ENCODE peak calls at places on chromosomes 7 and 10, in five cellular contexts. One of them, this sample, is unnamed.

GRCh38 chr7:6401536-6401935 is 46.2 kb downstream of the DAGLB start:
- DNase-seq in HAP-1: no peak
- DNase-seq in left ventricle myocardium inferior: no peak
- DNase-seq in HCT116: no peak
- DNase-seq in CD4-positive, alpha-beta memory T cell: no peak
- DNase-seq in this sample: no peak

GRCh38 chr7:99372275-99373085 is 2.0 kb upstream of the ARPC1B start:
- DNase-seq in CD4-positive, alpha-beta memory T cell: no peak
- DNase-seq in HAP-1: no peak
- DNase-seq in HCT116: no peak
- DNase-seq in left ventricle myocardium inferior: no peak
- DNase-seq in this sample: no peak

GRCh38 chr10:25614652-25615051 is 319.4 kb upstream of the MYO3A start:
- DNase-seq in CD4-positive, alpha-beta memory T cell: no peak
- DNase-seq in HCT116: no peak
- DNase-seq in HAP-1: no peak
- DNase-seq in left ventricle myocardium inferior: no peak
- DNase-seq in this sample: no peak

GRCh38 chr7:49823566-49823965 is 50.1 kb downstream of the VWC2 start:
- DNase-seq in left ventricle myocardium inferior: no peak
- DNase-seq in HCT116: no peak
- DNase-seq in HAP-1: no peak
- DNase-seq in CD4-positive, alpha-beta memory T cell: no peak
- DNase-seq in this sample: no peak

GRCh38 chr7:13291010-13291409 is 603.6 kb downstream of the ARL4A start:
- DNase-seq in HCT116: no peak
- DNase-seq in left ventricle myocardium inferior: no peak
- DNase-seq in CD4-positive, alpha-beta memory T cell: no peak
- DNase-seq in HAP-1: no peak
- DNase-seq in this sample: no peak

GRCh38 chr10:118674226-118674919 is 78.9 kb upstream of the PRLHR start:
- DNase-seq in HAP-1: no peak
- DNase-seq in left ventricle myocardium inferior: no peak
- DNase-seq in CD4-positive, alpha-beta memory T cell: no peak
- DNase-seq in HCT116: no peak
- DNase-seq in this sample: no peak

GRCh38 chr10:97578171-97578844 is 5.7 kb downstream of the ANKRD2 start:
- DNase-seq in CD4-positive, alpha-beta memory T cell: no peak
- DNase-seq in left ventricle myocardium inferior: no peak
- DNase-seq in HAP-1: no peak
- DNase-seq in HCT116: no peak
- DNase-seq in this sample: no peak

GRCh38 chr7:55019691-55020480 is 1.1 kb downstream of the EGFR start:
- DNase-seq in HCT116: no peak
- DNase-seq in left ventricle myocardium inferior: peak; percentile 24
- DNase-seq in HAP-1: no peak
- DNase-seq in CD4-positive, alpha-beta memory T cell: no peak
- DNase-seq in this sample: peak; percentile 76

GRCh38 chr10:10209152-10209551 is 808.5 kb upstream of the CELF2 start:
- DNase-seq in CD4-positive, alpha-beta memory T cell: no peak
- DNase-seq in HAP-1: no peak
- DNase-seq in left ventricle myocardium inferior: peak; percentile 15
- DNase-seq in HCT116: no peak
- DNase-seq in this sample: no peak

GRCh38 chr10:100713049-100713858 is 32.1 kb upstream of the PAX2 start:
- DNase-seq in left ventricle myocardium inferior: no peak
- DNase-seq in HCT116: no peak
- DNase-seq in HAP-1: no peak
- DNase-seq in CD4-positive, alpha-beta memory T cell: no peak
- DNase-seq in this sample: no peak

GRCh38 chr10:66045859-66046258 is 880.0 kb upstream of the LRRTM3 start:
- DNase-seq in HCT116: no peak
- DNase-seq in HAP-1: no peak
- DNase-seq in CD4-positive, alpha-beta memory T cell: no peak
- DNase-seq in left ventricle myocardium inferior: no peak
- DNase-seq in this sample: no peak

GRCh38 chr10:86139066-86139657 is 227.4 kb downstream of the GRID1 start:
- DNase-seq in CD4-positive, alpha-beta memory T cell: no peak
- DNase-seq in HCT116: peak; percentile 23
- DNase-seq in HAP-1: peak; percentile 73
- DNase-seq in left ventricle myocardium inferior: no peak
- DNase-seq in this sample: no peak

GRCh38 chr7:23383225-23383624 is 84.1 kb downstream of the MALSU1 start:
- DNase-seq in left ventricle myocardium inferior: no peak
- DNase-seq in CD4-positive, alpha-beta memory T cell: no peak
- DNase-seq in HAP-1: no peak
- DNase-seq in HCT116: no peak
- DNase-seq in this sample: no peak

GRCh38 chr10:132297521-132297920 is 10.2 kb downstream of the STK32C start:
- DNase-seq in left ventricle myocardium inferior: no peak
- DNase-seq in HCT116: no peak
- DNase-seq in HAP-1: peak; percentile 3
- DNase-seq in CD4-positive, alpha-beta memory T cell: no peak
- DNase-seq in this sample: peak; percentile 40

GRCh38 chr10:75417522-75417927 is 13.9 kb upstream of the LRMDA start:
- DNase-seq in HAP-1: peak; percentile 64
- DNase-seq in HCT116: no peak
- DNase-seq in CD4-positive, alpha-beta memory T cell: no peak
- DNase-seq in left ventricle myocardium inferior: no peak
- DNase-seq in this sample: peak; percentile 11

GRCh38 chr10:112295853-112296830 is 12.9 kb downstream of the TECTB start:
- DNase-seq in CD4-positive, alpha-beta memory T cell: no peak
- DNase-seq in HAP-1: no peak
- DNase-seq in left ventricle myocardium inferior: peak; percentile 58
- DNase-seq in HCT116: no peak
- DNase-seq in this sample: no peak

GRCh38 chr7:151876112-151876898 is 610 bp downstream of the PRKAG2 start:
- DNase-seq in HAP-1: peak; percentile 90
- DNase-seq in HCT116: no peak
- DNase-seq in CD4-positive, alpha-beta memory T cell: peak; percentile 80
- DNase-seq in left ventricle myocardium inferior: peak; percentile 86
- DNase-seq in this sample: peak; percentile 91

GRCh38 chr7:69114374-69114773 is 483.9 kb upstream of the AUTS2 start:
- DNase-seq in HCT116: no peak
- DNase-seq in HAP-1: no peak
- DNase-seq in left ventricle myocardium inferior: no peak
- DNase-seq in CD4-positive, alpha-beta memory T cell: no peak
- DNase-seq in this sample: no peak

GRCh38 chr10:12708921-12709320 is 292.6 kb downstream of the CCDC3 start:
- DNase-seq in HCT116: no peak
- DNase-seq in HAP-1: no peak
- DNase-seq in CD4-positive, alpha-beta memory T cell: no peak
- DNase-seq in left ventricle myocardium inferior: no peak
- DNase-seq in this sample: no peak

GRCh38 chr7:26178272-26178960 is 22.1 kb downstream of the HNRNPA2B1 start:
- DNase-seq in CD4-positive, alpha-beta memory T cell: no peak
- DNase-seq in HAP-1: no peak
- DNase-seq in HCT116: no peak
- DNase-seq in left ventricle myocardium inferior: no peak
- DNase-seq in this sample: no peak

GRCh38 chr7:25578991-25579687 is 350.9 kb upstream of the NPVF start:
- DNase-seq in left ventricle myocardium inferior: no peak
- DNase-seq in HAP-1: no peak
- DNase-seq in CD4-positive, alpha-beta memory T cell: no peak
- DNase-seq in HCT116: no peak
- DNase-seq in this sample: no peak

GRCh38 chr7:6640246-6640721 is 3.2 kb downstream of the ZNF316 start:
- DNase-seq in left ventricle myocardium inferior: peak; percentile 35
- DNase-seq in CD4-positive, alpha-beta memory T cell: no peak
- DNase-seq in HCT116: no peak
- DNase-seq in HAP-1: peak; percentile 81
- DNase-seq in this sample: no peak

GRCh38 chr7:15228891-15229290 is 326.3 kb upstream of the DGKB start:
- DNase-seq in left ventricle myocardium inferior: no peak
- DNase-seq in HAP-1: no peak
- DNase-seq in CD4-positive, alpha-beta memory T cell: no peak
- DNase-seq in HCT116: no peak
- DNase-seq in this sample: no peak

GRCh38 chr10:70846795-70847194 is 31.0 kb downstream of the SGPL1 start:
- DNase-seq in left ventricle myocardium inferior: no peak
- DNase-seq in HCT116: no peak
- DNase-seq in CD4-positive, alpha-beta memory T cell: no peak
- DNase-seq in HAP-1: no peak
- DNase-seq in this sample: no peak

GRCh38 chr7:74365320-74366022 is 76.3 kb downstream of the CLIP2 start:
- DNase-seq in left ventricle myocardium inferior: peak; percentile 54
- DNase-seq in HCT116: peak; percentile 28
- DNase-seq in CD4-positive, alpha-beta memory T cell: no peak
- DNase-seq in HAP-1: peak; percentile 94
- DNase-seq in this sample: no peak

GRCh38 chr10:6345404-6345803 is 142.7 kb downstream of the PFKFB3 start:
- DNase-seq in HAP-1: no peak
- DNase-seq in left ventricle myocardium inferior: no peak
- DNase-seq in HCT116: no peak
- DNase-seq in CD4-positive, alpha-beta memory T cell: no peak
- DNase-seq in this sample: no peak

GRCh38 chr7:105680505-105681187 is 99.4 kb upstream of the EFCAB10 start:
- DNase-seq in HAP-1: no peak
- DNase-seq in left ventricle myocardium inferior: no peak
- DNase-seq in CD4-positive, alpha-beta memory T cell: no peak
- DNase-seq in HCT116: no peak
- DNase-seq in this sample: peak; percentile 75

GRCh38 chr7:116598846-116599245 is 73.2 kb upstream of the MET start:
- DNase-seq in HCT116: no peak
- DNase-seq in HAP-1: no peak
- DNase-seq in CD4-positive, alpha-beta memory T cell: no peak
- DNase-seq in left ventricle myocardium inferior: no peak
- DNase-seq in this sample: no peak

GRCh38 chr7:35658602-35659201 is 36.2 kb downstream of the HERPUD2 start:
- DNase-seq in CD4-positive, alpha-beta memory T cell: no peak
- DNase-seq in HCT116: no peak
- DNase-seq in HAP-1: no peak
- DNase-seq in left ventricle myocardium inferior: no peak
- DNase-seq in this sample: no peak

GRCh38 chr7:84194484-84195260 is at the start of gene SEMA3A:
- DNase-seq in HAP-1: peak; percentile 68
- DNase-seq in HCT116: peak; percentile 48
- DNase-seq in CD4-positive, alpha-beta memory T cell: no peak
- DNase-seq in left ventricle myocardium inferior: no peak
- DNase-seq in this sample: no peak

GRCh38 chr10:43998021-43998809 is 349.5 kb upstream of the ZNF32 start:
- DNase-seq in HAP-1: no peak
- DNase-seq in CD4-positive, alpha-beta memory T cell: no peak
- DNase-seq in HCT116: no peak
- DNase-seq in left ventricle myocardium inferior: no peak
- DNase-seq in this sample: no peak

GRCh38 chr10:75959209-75959608 is 527.8 kb downstream of the LRMDA start:
- DNase-seq in left ventricle myocardium inferior: no peak
- DNase-seq in CD4-positive, alpha-beta memory T cell: no peak
- DNase-seq in HCT116: peak; percentile 80
- DNase-seq in HAP-1: no peak
- DNase-seq in this sample: no peak

GRCh38 chr7:153616808-153617207 is 435.4 kb upstream of the DPP6 start:
- DNase-seq in HAP-1: no peak
- DNase-seq in left ventricle myocardium inferior: no peak
- DNase-seq in HCT116: no peak
- DNase-seq in CD4-positive, alpha-beta memory T cell: no peak
- DNase-seq in this sample: no peak

GRCh38 chr7:1604383-1604782 is 34.6 kb upstream of the PSMG3 start:
- DNase-seq in HCT116: no peak
- DNase-seq in HAP-1: no peak
- DNase-seq in CD4-positive, alpha-beta memory T cell: no peak
- DNase-seq in left ventricle myocardium inferior: no peak
- DNase-seq in this sample: no peak
- H3K27me3 ChIP-seq in HCT116: no peaks in the 10 kb centered on the region
- H3K27me3 ChIP-seq in HAP-1: peaks cover 8% of the 10 kb centered on the region
- H3K27me3 ChIP-seq in CD4-positive, alpha-beta memory T cell: no peaks in the 10 kb centered on the region
- H3K27me3 ChIP-seq in left ventricle myocardium inferior: peaks cover 78% of the 10 kb centered on the region
- H3K27me3 ChIP-seq in this sample: peaks cover 14% of the 10 kb centered on the region

GRCh38 chr7:101899616-101900015 is 82.2 kb downstream of the CUX1 start:
- DNase-seq in HCT116: no peak
- DNase-seq in left ventricle myocardium inferior: no peak
- DNase-seq in HAP-1: no peak
- DNase-seq in CD4-positive, alpha-beta memory T cell: no peak
- DNase-seq in this sample: no peak
- H3K4me3 ChIP-seq in HCT116: no peak overlapping the region
- H3K4me3 ChIP-seq in left ventricle myocardium inferior: peak overlapping the region; percentile 44
- H3K4me3 ChIP-seq in HAP-1: no peak overlapping the region
- H3K4me3 ChIP-seq in CD4-positive, alpha-beta memory T cell: no peak overlapping the region
- H3K4me3 ChIP-seq in this sample: peak overlapping the region; percentile 30

DNA sequence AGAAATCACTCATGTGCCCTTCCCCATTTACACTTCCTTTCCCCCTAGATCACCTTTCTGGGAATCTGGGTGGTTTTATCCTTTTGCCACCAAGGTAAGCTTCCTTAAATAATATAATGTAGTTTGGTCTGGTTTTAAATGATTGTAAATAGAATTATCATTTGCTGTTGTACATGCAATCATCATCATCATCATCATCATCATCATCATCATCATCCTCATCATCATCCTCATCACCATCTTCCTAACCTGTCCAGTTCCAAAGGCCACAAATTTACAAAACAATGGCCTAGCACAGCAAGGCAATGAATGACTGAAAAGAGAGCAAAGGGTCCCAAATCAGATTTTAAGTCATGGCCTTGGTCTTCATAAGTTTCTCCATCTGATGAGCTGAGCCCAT is 329.7 kb downstream of the PLXNA4 start:
- DNase-seq in HCT116: no peak
- DNase-seq in HAP-1: no peak
- DNase-seq in CD4-positive, alpha-beta memory T cell: no peak
- DNase-seq in left ventricle myocardium inferior: no peak
- DNase-seq in this sample: no peak
- H3K27me3 ChIP-seq in HCT116: peaks cover 30% of the 10 kb centered on the region
- H3K27me3 ChIP-seq in HAP-1: no peaks in the 10 kb centered on the region
- H3K27me3 ChIP-seq in CD4-positive, alpha-beta memory T cell: no peaks in the 10 kb centered on the region
- H3K27me3 ChIP-seq in left ventricle myocardium inferior: no peaks in the 10 kb centered on the region
- H3K27me3 ChIP-seq in this sample: no peaks in the 10 kb centered on the region

GRCh38 chr7:41491313-41491712 is 211.6 kb downstream of the INHBA start:
- DNase-seq in left ventricle myocardium inferior: no peak
- DNase-seq in HCT116: no peak
- DNase-seq in CD4-positive, alpha-beta memory T cell: no peak
- DNase-seq in HAP-1: no peak
- DNase-seq in this sample: no peak
- H3K4me3 ChIP-seq in left ventricle myocardium inferior: no peak overlapping the region
- H3K4me3 ChIP-seq in HCT116: no peak overlapping the region
- H3K4me3 ChIP-seq in CD4-positive, alpha-beta memory T cell: no peak overlapping the region
- H3K4me3 ChIP-seq in HAP-1: no peak overlapping the region
- H3K4me3 ChIP-seq in this sample: no peak overlapping the region